ENCODE peak calls at places on chromosomes 11 and 22, in nine cellular contexts. W is Kasumi-1, C is NCI-H1436, Q is H7, H is endodermal cell, P is Daoy, T is T47D, O is adrenal gland, G is AG04449. X is an unnamed sample.

GRCh38 chr11:111393096-111393495 is 14.0 kb upstream of the POU2AF1 start:
- DNase-seq in W (no peak), C (no peak), Q (no peak), H (no peak), P (no peak), T (no peak), O (no peak), G (no peak), X (no peak)

GRCh38 chr11:124586247-124586860 is 16.6 kb downstream of the OR8A1 start:
- DNase-seq in W (peak), C (peak), Q (peak), H (peak), P (peak), T (no peak), O (peak), G (peak), X (peak)

GRCh38 chr11:44426119-44426518 is 116.2 kb upstream of the ALX4 start:
- DNase-seq in W (no peak), C (no peak), Q (no peak), H (no peak), P (no peak), T (no peak), O (no peak), G (no peak), X (peak)

GRCh38 chr11:114296190-114296978 is at the start of gene NNMT:
- DNase-seq in W (no peak), C (no peak), Q (no peak), H (peak), P (peak), T (no peak), O (peak), G (peak), X (peak)

GRCh38 chr22:19723990-19724827 is 870 bp downstream of the GP1BB start:
- DNase-seq in W (no peak), C (no peak), Q (peak), H (peak), P (no peak), T (no peak), O (no peak), G (no peak), X (peak)

GRCh38 chr11:62132689-62133293 is 9.0 kb downstream of the INCENP start:
- DNase-seq in W (no peak), C (no peak), Q (peak), H (no peak), P (no peak), T (no peak), O (peak), G (no peak), X (peak)

GRCh38 chr11:69928124-69928523 is 108.9 kb upstream of the FGF3 start:
- DNase-seq in W (no peak), C (no peak), Q (no peak), H (peak), P (no peak), T (no peak), O (no peak), G (no peak), X (no peak)

GRCh38 chr11:10655931-10656576 is 37.5 kb downstream of the IRAG1 start:
- DNase-seq in W (no peak), C (no peak), Q (no peak), H (no peak), P (no peak), T (no peak), O (no peak), G (no peak), X (peak)

X was measured in islet precursor cell.